ENCODE peak calls at places on chromosomes 2 and 18, in six cellular contexts. B is SK-N-SH, L is MM.1S, S is GM23338, C is GM23248, J is HCT116. N is an unnamed sample.
A peak's percentile ranks its signal among the peaks of the same experiment; 100 is the strongest.

GRCh38 chr18:64983497-64984238 is 767.1 kb upstream of the CDH7 start:
- DNase-seq in B (no peak), L (no peak), S (no peak), C (no peak), J (no peak), N (no peak)

GRCh38 chr2:24024018-24024417 is 14.1 kb downstream of the MFSD2B start:
- DNase-seq in B (no peak), L (no peak), S (peak; percentile 44), C (peak; percentile 63), J (no peak), N (no peak)

GRCh38 chr18:9824474-9824832 is 61.3 kb upstream of the TXNDC2 start:
- DNase-seq in B (no peak), L (no peak), S (no peak), C (peak; percentile 73), J (no peak), N (no peak)

GRCh38 chr2:178943745-178944144 is 106.2 kb downstream of the CCDC141 start:
- DNase-seq in B (no peak), L (no peak), S (no peak), C (peak; percentile 7), J (no peak), N (no peak)

GRCh38 chr2:69177063-69177771 is 164.2 kb downstream of the ANTXR1 start:
- DNase-seq in B (peak; percentile 41), L (no peak), S (peak; percentile 70), C (peak; percentile 95), J (no peak), N (peak; percentile 72)

GRCh38 chr2:73174941-73175662 is 27.3 kb upstream of the NOTO start:
- DNase-seq in B (no peak), L (no peak), S (no peak), C (no peak), J (no peak), N (no peak)

GRCh38 chr2:102064679-102065674 is 73.2 kb downstream of the IL1R2 start:
- DNase-seq in B (peak; percentile 42), L (no peak), S (no peak), C (peak; percentile 68), J (no peak), N (peak; percentile 66)

GRCh38 chr2:231286964-231287363 is 88.5 kb downstream of the ARMC9 start:
- DNase-seq in B (no peak), L (no peak), S (no peak), C (no peak), J (no peak), N (no peak)

GRCh38 chr2:23360571-23361125 is 24.3 kb upstream of the KLHL29 start:
- DNase-seq in B (peak; percentile 37), L (no peak), S (peak; percentile 47), C (peak; percentile 5), J (no peak), N (peak; percentile 48)

GRCh38 chr18:8890957-8891464 is 185.7 kb downstream of the MTCL1 start:
- DNase-seq in B (no peak), L (no peak), S (peak; percentile 95), C (peak; percentile 97), J (peak; percentile 77), N (peak; percentile 81)

GRCh38 chr2:31563273-31563839 is 17.4 kb downstream of the SRD5A2 start:
- DNase-seq in B (no peak), L (no peak), S (no peak), C (peak; percentile 32), J (no peak), N (no peak)

GRCh38 chr18:46042571-46043123 is 29.4 kb downstream of the PSTPIP2 start:
- DNase-seq in B (no peak), L (no peak), S (peak; percentile 19), C (peak; percentile 60), J (no peak), N (no peak)

GRCh38 chr2:234765315-234765714 is 186.5 kb upstream of the SH3BP4 start:
- DNase-seq in B (no peak), L (no peak), S (no peak), C (no peak), J (no peak), N (no peak)

GRCh38 chr2:239196474-239197021 is 204.3 kb downstream of the HDAC4 start:
- DNase-seq in B (no peak), L (no peak), S (no peak), C (no peak), J (no peak), N (no peak)
- TF ChIP-seq EZH2phosphoT487 in B (no peak), L (no peak), S (no peak), C (no peak), J (no peak), N (no peak)

DNA sequence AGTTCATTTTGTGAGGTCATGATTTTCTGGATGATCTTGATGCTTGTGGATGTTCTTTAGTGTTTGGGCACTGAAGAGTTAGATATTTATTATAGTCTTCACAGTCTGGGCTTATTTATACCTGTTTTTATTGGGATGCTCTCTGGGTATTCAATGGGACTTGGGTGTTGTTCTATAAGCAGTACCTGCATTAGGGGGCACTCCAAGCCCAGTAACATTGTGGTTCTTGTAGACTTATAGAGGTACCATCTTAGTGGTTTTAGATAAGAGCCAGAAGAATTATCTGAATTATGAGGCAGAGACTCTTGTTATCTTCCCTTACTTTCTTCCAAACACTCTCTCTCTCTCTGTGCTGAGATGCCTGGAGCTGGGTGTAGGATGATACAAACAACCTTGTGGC is 470.0 kb downstream of the PIK3C3 start:
- DNase-seq in B (no peak), L (no peak), S (peak; percentile 39), C (no peak), J (no peak), N (no peak)
- TF ChIP-seq EZH2phosphoT487 in B (no peak), L (no peak), S (no peak), C (no peak), J (no peak), N (no peak)

DNA sequence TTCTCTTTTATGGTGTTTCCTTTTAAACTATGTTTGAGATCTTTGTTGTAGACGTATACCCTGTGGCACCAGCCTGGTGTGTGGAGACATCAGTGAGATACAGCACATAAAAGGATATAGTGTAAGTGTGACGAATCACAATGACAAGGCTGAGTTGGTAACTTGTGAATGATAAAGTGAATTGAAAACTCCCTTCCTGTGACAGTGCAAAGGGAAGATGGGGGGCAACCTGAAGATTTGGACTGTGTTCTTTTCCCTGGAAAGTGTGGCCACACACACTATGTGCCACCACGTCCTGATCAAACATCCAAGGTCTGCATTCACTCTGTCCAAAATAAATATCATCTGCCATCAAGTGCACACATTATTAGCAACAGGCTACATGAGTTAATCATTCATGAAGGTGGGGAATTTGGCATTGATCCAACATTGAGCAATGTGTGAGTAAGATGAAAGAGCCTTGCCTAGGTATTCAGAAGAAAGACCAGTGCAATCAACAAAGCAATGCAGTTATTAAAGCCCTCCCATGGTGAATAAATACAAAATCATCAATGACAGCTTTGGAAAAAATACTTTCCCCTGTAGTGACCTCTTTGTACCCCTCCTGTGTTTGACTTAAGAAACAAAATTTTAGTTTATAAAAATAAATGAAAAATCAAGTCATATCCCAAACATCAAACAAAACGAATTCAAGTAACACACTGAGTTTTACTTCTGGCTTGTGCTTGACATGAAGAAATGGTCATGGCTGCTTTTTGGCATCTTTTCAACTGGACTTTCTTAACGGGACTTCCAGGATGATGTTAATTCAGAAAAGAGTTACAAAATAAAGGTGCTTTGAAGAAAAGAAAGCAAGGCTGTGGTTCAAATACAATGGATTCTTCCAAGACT is 1280.5 kb upstream of the ZEB2 start:
- DNase-seq in B (no peak), L (no peak), S (no peak), C (no peak), J (peak; percentile 48), N (peak; percentile 80)
- TF ChIP-seq EZH2phosphoT487 in B (no peak), L (no peak), S (no peak), C (no peak), J (no peak), N (no peak)

GRCh38 chr2:27832396-27832795 is 57.8 kb downstream of the RBKS start:
- DNase-seq in B (no peak), L (no peak), S (no peak), C (peak; percentile 85), J (no peak), N (no peak)
- TF ChIP-seq EZH2phosphoT487 in B (no peak), L (no peak), S (no peak), C (no peak), J (no peak), N (no peak)

DNA sequence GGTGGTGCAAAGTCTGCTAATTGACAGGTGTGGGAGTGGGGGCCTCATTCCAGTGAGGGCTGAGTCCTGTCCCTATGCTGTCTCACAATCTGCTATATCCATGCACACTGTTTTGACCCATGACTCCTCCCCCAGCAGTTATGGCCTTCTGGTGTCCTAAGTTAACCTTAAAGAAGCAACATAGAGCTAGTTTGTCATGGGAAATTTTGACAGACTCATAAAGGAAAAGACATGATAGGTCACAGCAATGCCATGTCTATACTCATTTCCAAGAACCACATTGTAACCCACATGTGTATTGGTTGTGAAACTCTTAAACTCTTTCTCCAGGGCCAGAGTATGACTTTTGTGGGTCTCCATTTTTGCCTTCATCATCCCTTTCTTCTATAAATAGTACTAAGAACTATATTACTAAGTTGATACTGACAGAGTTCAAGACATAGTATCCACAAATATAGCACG is 78.2 kb upstream of the SLC1A4 start:
- DNase-seq in B (no peak), L (no peak), S (no peak), C (peak; percentile 22), J (no peak), N (no peak)
- TF ChIP-seq EZH2phosphoT487 in B (no peak), L (no peak), S (no peak), C (no peak), J (no peak), N (no peak)

N was measured in hepatocyte.